ENCODE peak calls at places on chromosomes 6 and 20, in seven cellular contexts. One of them, this sample, is unnamed.

GRCh38 chr6:72250664-72251063 is 364.3 kb downstream of the RIMS1 start:
- DNase-seq in cerebellar cortex: no peak
- DNase-seq in fibroblast of the conjunctiva: no peak
- DNase-seq in GM12865: no peak
- DNase-seq in activated gamma-delta T cell treated with Interleukin-2 at 50 U/mL for 16 hours: no peak
- DNase-seq in NCI-H1105: no peak
- DNase-seq in NCI-H526: no peak
- DNase-seq in this sample: no peak

GRCh38 chr20:49979030-49979832 is 3.5 kb upstream of the SNAI1 start:
- DNase-seq in cerebellar cortex: peak
- DNase-seq in NCI-H1105: peak
- DNase-seq in fibroblast of the conjunctiva: no peak
- DNase-seq in NCI-H526: peak
- DNase-seq in GM12865: peak
- DNase-seq in activated gamma-delta T cell treated with Interleukin-2 at 50 U/mL for 16 hours: peak
- DNase-seq in this sample: no peak

GRCh38 chr20:8306916-8307315 is 174.8 kb downstream of the PLCB1 start:
- DNase-seq in NCI-H526: peak
- DNase-seq in NCI-H1105: no peak
- DNase-seq in activated gamma-delta T cell treated with Interleukin-2 at 50 U/mL for 16 hours: no peak
- DNase-seq in GM12865: no peak
- DNase-seq in fibroblast of the conjunctiva: no peak
- DNase-seq in cerebellar cortex: no peak
- DNase-seq in this sample: no peak

GRCh38 chr6:169190144-169190584 is 63.5 kb downstream of the THBS2 start:
- DNase-seq in cerebellar cortex: no peak
- DNase-seq in NCI-H526: no peak
- DNase-seq in activated gamma-delta T cell treated with Interleukin-2 at 50 U/mL for 16 hours: no peak
- DNase-seq in GM12865: no peak
- DNase-seq in NCI-H1105: no peak
- DNase-seq in fibroblast of the conjunctiva: no peak
- DNase-seq in this sample: no peak

GRCh38 chr6:146887447-146888077 is 288.8 kb downstream of the ADGB start:
- DNase-seq in NCI-H1105: no peak
- DNase-seq in fibroblast of the conjunctiva: no peak
- DNase-seq in NCI-H526: no peak
- DNase-seq in activated gamma-delta T cell treated with Interleukin-2 at 50 U/mL for 16 hours: no peak
- DNase-seq in GM12865: no peak
- DNase-seq in cerebellar cortex: no peak
- DNase-seq in this sample: no peak

GRCh38 chr6:113873043-113873667 is 16.0 kb downstream of the MARCKS start:
- DNase-seq in cerebellar cortex: no peak
- DNase-seq in NCI-H526: no peak
- DNase-seq in GM12865: peak
- DNase-seq in fibroblast of the conjunctiva: no peak
- DNase-seq in activated gamma-delta T cell treated with Interleukin-2 at 50 U/mL for 16 hours: no peak
- DNase-seq in NCI-H1105: no peak
- DNase-seq in this sample: no peak

GRCh38 chr6:80544500-80545055 is 438.1 kb downstream of the BCKDHB start:
- DNase-seq in cerebellar cortex: no peak
- DNase-seq in NCI-H526: no peak
- DNase-seq in GM12865: no peak
- DNase-seq in fibroblast of the conjunctiva: no peak
- DNase-seq in NCI-H1105: no peak
- DNase-seq in activated gamma-delta T cell treated with Interleukin-2 at 50 U/mL for 16 hours: no peak
- DNase-seq in this sample: no peak

GRCh38 chr20:24662756-24663399 is 193.4 kb downstream of the SYNDIG1 start:
- DNase-seq in activated gamma-delta T cell treated with Interleukin-2 at 50 U/mL for 16 hours: no peak
- DNase-seq in NCI-H1105: no peak
- DNase-seq in NCI-H526: peak
- DNase-seq in cerebellar cortex: peak
- DNase-seq in GM12865: no peak
- DNase-seq in fibroblast of the conjunctiva: no peak
- DNase-seq in this sample: no peak

GRCh38 chr20:25035924-25036323 is 22.0 kb downstream of the ACSS1 start:
- DNase-seq in GM12865: peak
- DNase-seq in NCI-H1105: no peak
- DNase-seq in fibroblast of the conjunctiva: no peak
- DNase-seq in NCI-H526: peak
- DNase-seq in activated gamma-delta T cell treated with Interleukin-2 at 50 U/mL for 16 hours: peak
- DNase-seq in cerebellar cortex: no peak
- DNase-seq in this sample: no peak

GRCh38 chr6:113530769-113531168 is 326.4 kb upstream of the MARCKS start:
- DNase-seq in NCI-H1105: no peak
- DNase-seq in fibroblast of the conjunctiva: peak
- DNase-seq in NCI-H526: no peak
- DNase-seq in cerebellar cortex: no peak
- DNase-seq in activated gamma-delta T cell treated with Interleukin-2 at 50 U/mL for 16 hours: no peak
- DNase-seq in GM12865: no peak
- DNase-seq in this sample: peak

GRCh38 chr20:43669332-43669731 is 2.4 kb downstream of the MYBL2 start:
- DNase-seq in NCI-H526: no peak
- DNase-seq in GM12865: no peak
- DNase-seq in NCI-H1105: no peak
- DNase-seq in cerebellar cortex: no peak
- DNase-seq in activated gamma-delta T cell treated with Interleukin-2 at 50 U/mL for 16 hours: no peak
- DNase-seq in fibroblast of the conjunctiva: no peak
- DNase-seq in this sample: no peak

GRCh38 chr6:36249010-36249409 is 20.9 kb upstream of the PNPLA1 start:
- DNase-seq in NCI-H1105: no peak
- DNase-seq in NCI-H526: no peak
- DNase-seq in fibroblast of the conjunctiva: no peak
- DNase-seq in activated gamma-delta T cell treated with Interleukin-2 at 50 U/mL for 16 hours: no peak
- DNase-seq in cerebellar cortex: no peak
- DNase-seq in GM12865: no peak
- DNase-seq in this sample: peak

GRCh38 chr20:60050193-60050960 is 92.2 kb downstream of the CDH26 start:
- DNase-seq in activated gamma-delta T cell treated with Interleukin-2 at 50 U/mL for 16 hours: no peak
- DNase-seq in fibroblast of the conjunctiva: no peak
- DNase-seq in cerebellar cortex: no peak
- DNase-seq in NCI-H1105: no peak
- DNase-seq in NCI-H526: peak
- DNase-seq in GM12865: no peak
- DNase-seq in this sample: no peak

GRCh38 chr6:126261792-126262421 is 78.0 kb upstream of the CENPW start:
- DNase-seq in GM12865: no peak
- DNase-seq in fibroblast of the conjunctiva: no peak
- DNase-seq in cerebellar cortex: no peak
- DNase-seq in activated gamma-delta T cell treated with Interleukin-2 at 50 U/mL for 16 hours: no peak
- DNase-seq in NCI-H1105: no peak
- DNase-seq in NCI-H526: no peak
- DNase-seq in this sample: no peak

GRCh38 chr20:35515949-35516645 is 13.4 kb downstream of the C20orf173 start:
- DNase-seq in fibroblast of the conjunctiva: peak
- DNase-seq in NCI-H1105: no peak
- DNase-seq in NCI-H526: no peak
- DNase-seq in GM12865: no peak
- DNase-seq in cerebellar cortex: no peak
- DNase-seq in activated gamma-delta T cell treated with Interleukin-2 at 50 U/mL for 16 hours: no peak
- DNase-seq in this sample: peak

GRCh38 chr6:90266845-90267621 is 29.6 kb downstream of the BACH2 start:
- DNase-seq in activated gamma-delta T cell treated with Interleukin-2 at 50 U/mL for 16 hours: no peak
- DNase-seq in NCI-H526: no peak
- DNase-seq in fibroblast of the conjunctiva: no peak
- DNase-seq in GM12865: no peak
- DNase-seq in cerebellar cortex: no peak
- DNase-seq in NCI-H1105: no peak
- DNase-seq in this sample: no peak

GRCh38 chr6:29759457-29759856 is 36.2 kb downstream of the HLA-F start:
- DNase-seq in activated gamma-delta T cell treated with Interleukin-2 at 50 U/mL for 16 hours: no peak
- DNase-seq in fibroblast of the conjunctiva: no peak
- DNase-seq in NCI-H526: no peak
- DNase-seq in NCI-H1105: no peak
- DNase-seq in GM12865: no peak
- DNase-seq in cerebellar cortex: no peak
- DNase-seq in this sample: no peak

GRCh38 chr6:113875470-113875869 is 18.3 kb downstream of the MARCKS start:
- DNase-seq in cerebellar cortex: no peak
- DNase-seq in GM12865: no peak
- DNase-seq in fibroblast of the conjunctiva: no peak
- DNase-seq in NCI-H526: no peak
- DNase-seq in activated gamma-delta T cell treated with Interleukin-2 at 50 U/mL for 16 hours: no peak
- DNase-seq in NCI-H1105: no peak
- DNase-seq in this sample: no peak

GRCh38 chr6:16690244-16691142 is 70.8 kb downstream of the ATXN1 start:
- DNase-seq in cerebellar cortex: no peak
- DNase-seq in fibroblast of the conjunctiva: no peak
- DNase-seq in activated gamma-delta T cell treated with Interleukin-2 at 50 U/mL for 16 hours: no peak
- DNase-seq in GM12865: peak
- DNase-seq in NCI-H1105: no peak
- DNase-seq in NCI-H526: no peak
- DNase-seq in this sample: no peak

GRCh38 chr6:110618591-110619267 is 142.3 kb upstream of the SLC22A16 start:
- DNase-seq in GM12865: peak
- DNase-seq in cerebellar cortex: peak
- DNase-seq in fibroblast of the conjunctiva: no peak
- DNase-seq in NCI-H1105: no peak
- DNase-seq in NCI-H526: peak
- DNase-seq in activated gamma-delta T cell treated with Interleukin-2 at 50 U/mL for 16 hours: no peak
- DNase-seq in this sample: no peak

GRCh38 chr20:3812259-3812681 is 8.1 kb upstream of the AP5S1 start:
- DNase-seq in NCI-H1105: no peak
- DNase-seq in cerebellar cortex: no peak
- DNase-seq in GM12865: no peak
- DNase-seq in activated gamma-delta T cell treated with Interleukin-2 at 50 U/mL for 16 hours: no peak
- DNase-seq in NCI-H526: no peak
- DNase-seq in fibroblast of the conjunctiva: no peak
- DNase-seq in this sample: no peak

GRCh38 chr6:130602151-130602770 is 224.9 kb upstream of the SMLR1 start:
- DNase-seq in NCI-H526: no peak
- DNase-seq in GM12865: no peak
- DNase-seq in cerebellar cortex: no peak
- DNase-seq in fibroblast of the conjunctiva: peak
- DNase-seq in NCI-H1105: no peak
- DNase-seq in activated gamma-delta T cell treated with Interleukin-2 at 50 U/mL for 16 hours: no peak
- DNase-seq in this sample: peak

GRCh38 chr6:90217621-90218496 is 78.8 kb downstream of the BACH2 start:
- DNase-seq in activated gamma-delta T cell treated with Interleukin-2 at 50 U/mL for 16 hours: no peak
- DNase-seq in NCI-H526: peak
- DNase-seq in cerebellar cortex: no peak
- DNase-seq in fibroblast of the conjunctiva: peak
- DNase-seq in GM12865: no peak
- DNase-seq in NCI-H1105: no peak
- DNase-seq in this sample: no peak

GRCh38 chr6:42148058-42148457 is 5.6 kb upstream of the C6orf132 start:
- DNase-seq in activated gamma-delta T cell treated with Interleukin-2 at 50 U/mL for 16 hours: no peak
- DNase-seq in cerebellar cortex: no peak
- DNase-seq in NCI-H1105: no peak
- DNase-seq in GM12865: no peak
- DNase-seq in fibroblast of the conjunctiva: no peak
- DNase-seq in NCI-H526: no peak
- DNase-seq in this sample: no peak

GRCh38 chr6:159353193-159353592 is 184.0 kb downstream of the FNDC1 start:
- DNase-seq in GM12865: no peak
- DNase-seq in cerebellar cortex: no peak
- DNase-seq in fibroblast of the conjunctiva: no peak
- DNase-seq in activated gamma-delta T cell treated with Interleukin-2 at 50 U/mL for 16 hours: no peak
- DNase-seq in NCI-H1105: no peak
- DNase-seq in NCI-H526: no peak
- DNase-seq in this sample: no peak

GRCh38 chr6:91185072-91185471 is 598.2 kb upstream of the MAP3K7 start:
- DNase-seq in NCI-H1105: no peak
- DNase-seq in cerebellar cortex: no peak
- DNase-seq in fibroblast of the conjunctiva: no peak
- DNase-seq in GM12865: no peak
- DNase-seq in NCI-H526: no peak
- DNase-seq in activated gamma-delta T cell treated with Interleukin-2 at 50 U/mL for 16 hours: no peak
- DNase-seq in this sample: no peak

GRCh38 chr20:25750765-25751696 is 54.4 kb upstream of the ZNF337 start:
- DNase-seq in cerebellar cortex: peak
- DNase-seq in NCI-H526: peak
- DNase-seq in GM12865: peak
- DNase-seq in NCI-H1105: peak
- DNase-seq in fibroblast of the conjunctiva: peak
- DNase-seq in activated gamma-delta T cell treated with Interleukin-2 at 50 U/mL for 16 hours: peak
- DNase-seq in this sample: peak

GRCh38 chr6:117264487-117265424 is 602 bp upstream of the VGLL2 start:
- DNase-seq in fibroblast of the conjunctiva: no peak
- DNase-seq in cerebellar cortex: no peak
- DNase-seq in NCI-H1105: no peak
- DNase-seq in activated gamma-delta T cell treated with Interleukin-2 at 50 U/mL for 16 hours: no peak
- DNase-seq in GM12865: peak
- DNase-seq in NCI-H526: peak
- DNase-seq in this sample: no peak

GRCh38 chr6:21997414-21998037 is 299.3 kb downstream of the PRL start:
- DNase-seq in activated gamma-delta T cell treated with Interleukin-2 at 50 U/mL for 16 hours: no peak
- DNase-seq in NCI-H526: peak
- DNase-seq in NCI-H1105: no peak
- DNase-seq in GM12865: no peak
- DNase-seq in fibroblast of the conjunctiva: no peak
- DNase-seq in cerebellar cortex: no peak
- DNase-seq in this sample: no peak

GRCh38 chr6:154410619-154411044 is 54.0 kb upstream of the IPCEF1 start:
- DNase-seq in cerebellar cortex: no peak
- DNase-seq in NCI-H1105: no peak
- DNase-seq in activated gamma-delta T cell treated with Interleukin-2 at 50 U/mL for 16 hours: no peak
- DNase-seq in GM12865: peak
- DNase-seq in fibroblast of the conjunctiva: peak
- DNase-seq in NCI-H526: no peak
- DNase-seq in this sample: peak

GRCh38 chr6:149781715-149782114 is 32.2 kb downstream of the PCMT1 start:
- DNase-seq in GM12865: no peak
- DNase-seq in NCI-H526: no peak
- DNase-seq in cerebellar cortex: no peak
- DNase-seq in NCI-H1105: no peak
- DNase-seq in fibroblast of the conjunctiva: no peak
- DNase-seq in activated gamma-delta T cell treated with Interleukin-2 at 50 U/mL for 16 hours: no peak
- DNase-seq in this sample: no peak

GRCh38 chr6:89047473-89047872 is 33.1 kb upstream of the PNRC1 start:
- DNase-seq in fibroblast of the conjunctiva: no peak
- DNase-seq in NCI-H1105: no peak
- DNase-seq in activated gamma-delta T cell treated with Interleukin-2 at 50 U/mL for 16 hours: no peak
- DNase-seq in NCI-H526: no peak
- DNase-seq in GM12865: no peak
- DNase-seq in cerebellar cortex: no peak
- DNase-seq in this sample: no peak

GRCh38 chr6:170086639-170087420 is 204.0 kb downstream of the DLL1 start:
- DNase-seq in activated gamma-delta T cell treated with Interleukin-2 at 50 U/mL for 16 hours: peak
- DNase-seq in NCI-H1105: no peak
- DNase-seq in NCI-H526: peak
- DNase-seq in GM12865: no peak
- DNase-seq in cerebellar cortex: no peak
- DNase-seq in fibroblast of the conjunctiva: no peak
- DNase-seq in this sample: no peak

GRCh38 chr6:127564761-127565160 is 12.2 kb upstream of the C6orf58 start:
- DNase-seq in fibroblast of the conjunctiva: no peak
- DNase-seq in activated gamma-delta T cell treated with Interleukin-2 at 50 U/mL for 16 hours: no peak
- DNase-seq in NCI-H526: no peak
- DNase-seq in GM12865: no peak
- DNase-seq in NCI-H1105: no peak
- DNase-seq in cerebellar cortex: no peak
- DNase-seq in this sample: peak

This sample was measured in HFF-Myc.